ENCODE peak calls at places on chromosomes 16 and 17, in seven cellular contexts. L is transverse colon, T is sigmoid colon, W is spleen, I is prostate gland, R is stomach, Q is K562. Y is an unnamed sample.

GRCh38 chr16:89093602-89094251 is at the start of gene ACSF3:
- DNase-seq in Q (peak; percentile 87), T (peak; percentile 76), W (peak; percentile 93), R (peak; percentile 72), L (peak; percentile 65), I (peak; percentile 24), Y (no peak)

GRCh38 chr17:69575346-69575761 is 160.9 kb downstream of the MAP2K6 start:
- DNase-seq in I (no peak), W (no peak), Q (no peak), R (no peak), T (no peak), L (no peak), Y (no peak)

GRCh38 chr17:59840329-59840907 is 52.3 kb downstream of the TUBD1 start:
- DNase-seq in T (no peak), L (no peak), R (no peak), Q (no peak), W (no peak), I (no peak), Y (no peak)

GRCh38 chr16:11147033-11147848 is 108.8 kb downstream of the SOCS1 start:
- DNase-seq in Q (no peak), T (no peak), W (peak; percentile 34), L (no peak), I (no peak), R (no peak), Y (no peak)

GRCh38 chr17:40022961-40023541 is 7.8 kb downstream of the CSF3 start:
- DNase-seq in T (no peak), L (peak; percentile 54), Q (no peak), R (peak; percentile 61), I (peak; percentile 33), W (no peak), Y (no peak)

GRCh38 chr17:63834431-63835166 is 7.1 kb upstream of the FTSJ3 start:
- DNase-seq in T (peak; percentile 64), R (peak; percentile 38), W (peak; percentile 83), I (peak; percentile 60), Q (peak; percentile 77), L (no peak), Y (no peak)

GRCh38 chr17:57445772-57446472 is 189.6 kb downstream of the MSI2 start:
- DNase-seq in Q (no peak), T (no peak), W (no peak), R (no peak), I (no peak), L (no peak), Y (no peak)

GRCh38 chr17:17151962-17152361 is 54.2 kb downstream of the PLD6 start:
- DNase-seq in W (peak; percentile 84), R (peak; percentile 76), I (peak; percentile 71), L (peak; percentile 63), T (peak; percentile 96), Q (no peak), Y (no peak)

GRCh38 chr17:78490156-78490555 is 87.0 kb downstream of the DNAH17 start:
- DNase-seq in L (no peak), W (no peak), T (no peak), Q (no peak), R (peak; percentile 35), I (no peak), Y (no peak)

GRCh38 chr17:41434313-41434895 is 6.4 kb downstream of the KRT38 start:
- DNase-seq in R (no peak), I (no peak), L (no peak), Q (no peak), W (no peak), T (no peak), Y (no peak)

GRCh38 chr17:76426853-76427252 is 26.1 kb downstream of the UBE2O start:
- DNase-seq in W (no peak), L (no peak), T (no peak), I (no peak), R (no peak), Q (no peak), Y (no peak)

GRCh38 chr17:45914036-45914717 is 19.8 kb downstream of the MAPT start:
- DNase-seq in Q (no peak), T (no peak), I (no peak), R (no peak), L (no peak), W (no peak), Y (no peak)

GRCh38 chr16:66673691-66674090 is 22.9 kb downstream of the CMTM4 start:
- DNase-seq in T (no peak), R (no peak), W (no peak), Q (no peak), L (no peak), I (no peak), Y (no peak)

GRCh38 chr17:9402590-9403199 is 172.9 kb downstream of the STX8 start:
- DNase-seq in Q (peak; percentile 7), W (no peak), R (no peak), L (peak; percentile 25), T (no peak), I (no peak), Y (no peak)

GRCh38 chr16:1195393-1195666 is 29.7 kb downstream of the TPSG1 start:
- DNase-seq in W (no peak), I (no peak), T (no peak), Q (no peak), R (no peak), L (no peak), Y (no peak)

GRCh38 chr17:45093444-45094110 is 32.5 kb downstream of the NMT1 start:
- DNase-seq in L (no peak), Q (no peak), W (no peak), R (no peak), I (peak; percentile 36), T (peak; percentile 83), Y (no peak)

GRCh38 chr17:4551141-4551540 is 4.0 kb downstream of the MYBBP1A start:
- DNase-seq in L (no peak), Q (no peak), I (no peak), T (no peak), R (no peak), W (peak; percentile 51), Y (no peak)

GRCh38 chr17:69336580-69336979 is 9.6 kb upstream of the ABCA5 start:
- DNase-seq in W (no peak), T (no peak), I (no peak), L (no peak), Q (no peak), R (no peak), Y (no peak)

GRCh38 chr17:76054112-76054476 is 18.2 kb downstream of the SRP68 start:
- DNase-seq in L (no peak), R (no peak), I (no peak), W (no peak), Q (no peak), T (no peak), Y (no peak)

GRCh38 chr17:37358098-37358829 is 17.5 kb upstream of the C17orf78 start:
- DNase-seq in Q (peak; percentile 71), T (peak; percentile 77), R (peak; percentile 43), L (peak; percentile 57), I (peak; percentile 68), W (peak; percentile 81), Y (peak; percentile 89)

GRCh38 chr17:37361543-37361942 is 14.2 kb upstream of the C17orf78 start:
- DNase-seq in I (peak; percentile 65), L (no peak), T (no peak), R (no peak), W (no peak), Q (no peak), Y (no peak)

GRCh38 chr17:37360632-37361031 is 15.2 kb upstream of the C17orf78 start:
- DNase-seq in T (no peak), I (no peak), L (no peak), Q (no peak), R (no peak), W (no peak), Y (no peak)

GRCh38 chr17:37359682-37360188 is 16.1 kb upstream of the C17orf78 start:
- DNase-seq in Q (no peak), I (no peak), L (peak; percentile 8), T (peak; percentile 67), R (no peak), W (no peak), Y (no peak)

DNA sequence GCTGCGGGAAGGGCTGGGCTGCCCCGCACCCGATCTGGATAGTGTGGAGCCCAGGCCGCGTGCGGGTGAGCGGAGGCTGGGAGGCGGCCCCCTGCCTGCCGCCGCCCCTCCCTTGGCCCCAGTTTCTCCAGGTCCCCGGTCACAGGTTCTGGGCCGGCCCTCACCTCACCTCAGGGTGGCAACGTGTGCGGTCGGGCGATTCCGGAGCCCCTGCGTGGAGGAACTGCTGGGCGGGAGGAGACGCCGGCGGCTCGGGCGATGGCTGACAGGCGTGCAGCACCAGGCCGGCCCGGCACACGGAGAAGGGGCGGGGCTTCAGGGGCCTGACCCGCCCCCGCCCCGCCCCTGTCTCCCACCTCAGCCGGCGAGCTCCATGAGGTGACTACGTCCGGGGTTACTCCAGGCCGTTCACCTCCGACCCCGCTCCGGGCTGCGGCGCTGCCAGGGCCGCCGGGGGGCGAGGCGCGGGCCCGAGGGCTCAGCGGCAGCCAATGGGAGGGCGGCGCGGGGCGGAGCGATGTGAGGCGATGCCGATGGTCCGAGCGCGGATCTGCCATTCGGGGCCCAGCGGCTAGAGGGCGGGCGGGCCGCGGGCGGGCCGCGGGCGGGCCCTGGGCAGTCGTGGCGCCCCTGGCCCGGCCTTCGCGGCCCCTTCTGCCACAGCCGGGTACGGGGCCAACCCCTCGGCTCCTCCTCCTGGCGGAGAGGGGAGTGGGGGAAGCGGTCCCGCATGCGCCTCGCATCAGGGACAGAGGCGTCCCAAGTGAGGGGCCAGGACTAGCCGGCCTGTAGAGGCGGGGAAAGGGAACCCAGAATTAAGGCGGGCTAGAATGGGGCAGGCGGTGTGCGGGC is 16.7 kb upstream of the C17orf78 start:
- DNase-seq in R (peak; percentile 95), W (peak; percentile 98), L (peak; percentile 94), Q (peak; percentile 98), I (peak; percentile 87), T (peak; percentile 96), Y (peak; percentile 96)
- TF ChIP-seq CTCF in R (no peak), W (no peak), L (peak; percentile 16), Q (peak; percentile 49), I (peak; percentile 52), T (no peak), Y (peak; percentile 4)

GRCh38 chr16:49937886-49938285 is 82.0 kb upstream of the ZNF423 start:
- DNase-seq in W (no peak), R (peak; percentile 23), L (no peak), Q (no peak), I (no peak), T (no peak), Y (no peak)
- TF ChIP-seq POLR2A in W (no peak), R (no peak), L (no peak), Q (no peak), I (no peak), T (no peak), Y (no peak)

DNA sequence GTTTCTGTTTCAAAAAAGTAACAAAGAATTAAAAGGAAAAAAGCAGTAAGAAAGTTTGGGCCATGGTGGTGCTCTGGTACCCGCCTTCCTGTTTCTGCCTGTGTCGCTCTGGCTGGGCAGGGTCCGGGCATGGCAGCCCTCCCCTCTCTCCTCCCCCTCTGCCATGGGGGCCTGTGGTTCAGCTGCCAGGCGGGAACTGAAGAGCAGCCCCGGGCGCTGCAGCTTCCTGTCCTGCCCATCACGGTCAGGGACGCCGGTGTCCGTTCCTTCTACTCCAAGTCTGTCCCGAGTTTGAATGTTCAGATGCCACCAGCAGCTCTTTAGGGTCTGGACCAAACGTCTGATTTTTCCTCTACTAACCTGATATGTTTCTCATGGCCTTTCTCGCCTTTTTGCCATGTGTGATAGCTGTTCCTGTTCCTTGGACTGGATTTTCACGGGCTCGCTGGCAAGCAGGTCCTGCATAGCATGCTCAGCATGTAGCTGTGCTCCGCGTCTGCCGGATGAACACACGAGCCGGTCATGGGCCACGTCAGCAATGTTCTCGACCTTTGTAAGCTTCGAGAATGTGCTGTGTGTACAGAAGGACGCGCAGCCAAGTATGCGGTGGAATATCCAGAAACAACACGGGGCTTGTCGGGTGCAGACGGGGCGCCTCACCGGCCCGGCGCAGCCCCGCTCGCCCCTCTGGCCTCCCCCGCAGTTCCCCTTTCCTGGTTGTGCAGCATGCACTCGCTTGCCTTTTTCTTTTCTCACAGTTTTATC is 42.0 kb downstream of the RPTOR start:
- DNase-seq in T (no peak), R (no peak), W (peak; percentile 86), L (no peak), Q (no peak), I (no peak), Y (no peak)
- TF ChIP-seq POLR2AphosphoS5 in T (no peak), R (no peak), W (peak; percentile 83), L (no peak), Q (no peak), I (no peak), Y (no peak)

GRCh38 chr17:19327039-19327776 is 35.3 kb downstream of the B9D1 start:
- DNase-seq in Q (no peak), W (no peak), I (no peak), R (no peak), L (no peak), T (peak; percentile 49), Y (no peak)
- TF ChIP-seq CTCF in Q (no peak), W (no peak), I (no peak), R (no peak), L (no peak), T (no peak), Y (no peak)

Y was measured in vagina.